ENCODE peak calls at places on chromosomes 16 and 17, in ten cellular contexts. A is body of pancreas; S is Caco-2; E is heart left ventricle; O is CD8-positive, alpha-beta T cell; W is uterus; J is left lung; M is kidney; V is OCI-LY7; K is bronchial epithelial cell. D is an unnamed sample.
A peak's percentile ranks its signal among the peaks of the same experiment; 100 is the strongest.

GRCh38 chr17:67565068-67565467 is 152.7 kb upstream of the NOL11 start:
- DNase-seq in S (no peak), J (no peak), A (no peak), K (no peak), E (no peak), O (no peak), V (no peak), W (no peak), M (no peak), D (no peak)

GRCh38 chr17:48542956-48543853 is 1.7 kb downstream of the HOXB2 start:
- DNase-seq in V (no peak), M (no peak), W (no peak), J (no peak), O (peak; percentile 76), A (peak; percentile 34), E (no peak), S (peak; percentile 92), K (peak; percentile 1), D (peak; percentile 74)

GRCh38 chr17:43453331-43453812 is 30.4 kb upstream of the DHX8 start:
- DNase-seq in M (no peak), E (peak; percentile 25), O (no peak), K (no peak), J (no peak), V (no peak), S (no peak), A (no peak), W (no peak), D (no peak)

GRCh38 chr17:43667506-43668438 is 6.0 kb upstream of the MEOX1 start:
- DNase-seq in J (no peak), A (no peak), O (no peak), K (peak; percentile 63), S (peak; percentile 92), E (no peak), M (no peak), W (no peak), V (no peak), D (no peak)

GRCh38 chr16:11557811-11558210 is 28.9 kb downstream of the LITAF start:
- DNase-seq in J (no peak), M (peak; percentile 48), A (no peak), S (no peak), K (no peak), W (no peak), E (peak; percentile 31), V (no peak), O (no peak), D (no peak)

GRCh38 chr16:83727018-83727417 is 80.8 kb upstream of the HSBP1 start:
- DNase-seq in O (no peak), E (no peak), A (peak; percentile 31), V (no peak), S (no peak), K (no peak), M (no peak), W (no peak), J (no peak), D (no peak)

GRCh38 chr16:70470927-70471341 is 16.5 kb downstream of the FCSK start:
- DNase-seq in S (peak; percentile 80), M (no peak), A (peak; percentile 35), O (no peak), W (no peak), K (no peak), J (no peak), E (no peak), V (no peak), D (no peak)

GRCh38 chr16:77793417-77793816 is 5.1 kb downstream of the VAT1L start:
- DNase-seq in O (no peak), M (no peak), A (no peak), E (no peak), K (no peak), J (no peak), V (no peak), S (no peak), W (no peak), D (no peak)

GRCh38 chr16:2596747-2597559 is 59.1 kb downstream of the PDPK1 start:
- DNase-seq in M (peak; percentile 41), S (no peak), E (peak; percentile 3), W (no peak), K (no peak), A (no peak), O (no peak), J (no peak), V (no peak), D (no peak)

GRCh38 chr17:79980246-79981043 is 55.2 kb downstream of the TBC1D16 start:
- DNase-seq in W (peak; percentile 11), E (no peak), K (no peak), A (no peak), J (no peak), M (peak; percentile 55), O (no peak), S (no peak), V (no peak), D (no peak)

GRCh38 chr17:55259684-55260111 is 5.1 kb upstream of the HLF start:
- DNase-seq in W (no peak), K (no peak), M (no peak), A (no peak), S (no peak), J (no peak), O (no peak), V (peak; percentile 4), E (no peak), D (no peak)

GRCh38 chr16:24966031-24966430 is 49.1 kb downstream of the ARHGAP17 start:
- DNase-seq in O (no peak), E (no peak), A (no peak), W (no peak), S (no peak), M (no peak), K (no peak), V (no peak), J (no peak), D (no peak)
- H3K36me3 ChIP-seq in O (peaks cover 32% of the 10 kb centered on the region), E (peaks cover 42% of the 10 kb centered on the region), A (peaks cover 4% of the 10 kb centered on the region), W (no peaks in the 10 kb centered on the region), S (peaks cover 5% of the 10 kb centered on the region), M (peaks cover 39% of the 10 kb centered on the region), K (peaks cover 8% of the 10 kb centered on the region), V (peaks cover 58% of the 10 kb centered on the region), J (peaks cover 95% of the 10 kb centered on the region), D (peaks cover 47% of the 10 kb centered on the region)

GRCh38 chr17:20279631-20280030 is 187.7 kb downstream of the LGALS9B start:
- DNase-seq in M (no peak), S (no peak), W (no peak), O (no peak), E (no peak), V (no peak), A (no peak), K (no peak), J (no peak), D (no peak)

GRCh38 chr17:20281860-20282259 is 185.5 kb downstream of the LGALS9B start:
- DNase-seq in V (no peak), J (peak; percentile 71), W (no peak), M (no peak), O (no peak), S (no peak), E (peak; percentile 24), K (no peak), A (peak; percentile 52), D (no peak)

GRCh38 chr17:20280051-20280450 is 187.3 kb downstream of the LGALS9B start:
- DNase-seq in W (no peak), S (no peak), E (no peak), V (no peak), K (no peak), O (no peak), M (no peak), J (no peak), A (no peak), D (no peak)

GRCh38 chr17:20282526-20283308 is 184.6 kb downstream of the LGALS9B start:
- DNase-seq in W (no peak), V (no peak), S (no peak), M (no peak), O (no peak), K (no peak), A (no peak), E (no peak), J (no peak), D (no peak)

DNA sequence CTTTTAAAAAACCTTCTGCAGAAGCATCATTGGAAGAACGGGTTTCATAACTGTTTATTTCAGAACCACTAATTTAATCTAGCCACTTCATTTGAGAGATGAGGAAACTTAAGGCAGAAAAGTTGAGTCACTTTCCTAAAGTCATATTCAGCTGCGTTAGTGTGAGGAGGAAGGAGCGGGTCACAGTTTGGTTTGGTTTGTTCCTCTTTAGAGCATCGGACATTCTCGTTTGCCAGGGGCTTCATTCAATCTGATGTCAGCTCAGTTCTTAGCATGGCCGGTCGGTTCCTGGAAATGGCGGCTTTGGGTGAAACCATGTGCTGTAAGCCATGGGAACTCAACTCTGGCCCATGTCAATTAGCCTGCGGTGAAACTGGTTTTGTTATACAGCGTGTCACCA is 186.5 kb downstream of the LGALS9B start:
- DNase-seq in O (no peak), M (no peak), J (no peak), K (no peak), W (no peak), A (peak; percentile 12), V (no peak), E (no peak), S (no peak), D (no peak)
- H3K4me3 ChIP-seq in O (no peak overlapping the region), M (no peak overlapping the region), J (no peak overlapping the region), K (no peak overlapping the region), W (no peak overlapping the region), A (no peak overlapping the region), V (no peak overlapping the region), E (no peak overlapping the region), S (no peak overlapping the region), D (no peak overlapping the region)

GRCh38 chr16:54176376-54176901 is 110.1 kb downstream of the IRX3 start:
- DNase-seq in S (peak; percentile 87), J (no peak), W (no peak), O (no peak), V (no peak), M (no peak), K (no peak), A (peak; percentile 69), E (no peak), D (no peak)
- TF ChIP-seq CTCF in S (peak; percentile 67), J (no peak), W (no peak), O (no peak), V (no peak), M (no peak), K (no peak), A (no peak), E (no peak), D (no peak)

GRCh38 chr17:72883351-72883750 is 209.1 kb downstream of the SLC39A11 start:
- DNase-seq in J (no peak), E (no peak), W (no peak), V (no peak), M (no peak), K (no peak), O (no peak), S (no peak), A (no peak), D (no peak)

GRCh38 chr17:72876413-72876812 is 216.1 kb downstream of the SLC39A11 start:
- DNase-seq in J (no peak), E (no peak), V (no peak), W (no peak), O (no peak), K (no peak), A (no peak), S (no peak), M (no peak), D (no peak)

GRCh38 chr17:72879877-72880276 is 212.6 kb downstream of the SLC39A11 start:
- DNase-seq in K (no peak), E (no peak), S (no peak), O (no peak), J (no peak), A (no peak), M (no peak), W (no peak), V (no peak), D (no peak)

GRCh38 chr17:72877348-72877747 is 215.1 kb downstream of the SLC39A11 start:
- DNase-seq in W (no peak), A (no peak), V (no peak), J (no peak), O (no peak), S (no peak), E (no peak), K (no peak), M (no peak), D (no peak)

GRCh38 chr17:72878975-72879660 is 213.4 kb downstream of the SLC39A11 start:
- DNase-seq in W (no peak), O (no peak), J (no peak), E (no peak), K (peak; percentile 84), V (no peak), M (no peak), A (no peak), S (no peak), D (no peak)
- H3K36me3 ChIP-seq in W (no peaks in the 10 kb centered on the region), O (no peaks in the 10 kb centered on the region), J (peaks cover 50% of the 10 kb centered on the region), E (no peaks in the 10 kb centered on the region), K (no peaks in the 10 kb centered on the region), V (no peaks in the 10 kb centered on the region), M (no peaks in the 10 kb centered on the region), A (no peaks in the 10 kb centered on the region), S (no peaks in the 10 kb centered on the region), D (no peaks in the 10 kb centered on the region)